ENCODE peak calls at places on chromosomes 11 and 22, in seven cellular contexts. S is uterus, G is HFF-Myc, M is upper lobe of left lung, J is left ventricle myocardium inferior, E is lung, T is endothelial cell. R is an unnamed sample.
A peak's percentile ranks its signal among the peaks of the same experiment; 100 is the strongest.

GRCh38 chr11:76224461-76225121 is 18.3 kb upstream of the WNT11 start:
- DNase-seq in T (no peak), E (no peak), J (no peak), S (no peak), G (no peak), M (no peak), R (no peak)

GRCh38 chr11:67581469-67581868 is 2.1 kb upstream of the GSTP1 start:
- DNase-seq in T (no peak), S (no peak), G (no peak), M (peak; percentile 75), J (no peak), E (peak; percentile 81), R (no peak)

GRCh38 chr11:74532496-74533246 is 39.1 kb upstream of the LIPT2 start:
- DNase-seq in S (no peak), T (no peak), G (no peak), J (no peak), E (no peak), M (no peak), R (no peak)

GRCh38 chr11:86735462-86736302 is 63.3 kb upstream of the ME3 start:
- DNase-seq in M (no peak), E (no peak), G (no peak), T (no peak), J (no peak), S (no peak), R (no peak)

GRCh38 chr22:42080287-42080686 is 787 bp downstream of the SMDT1 start:
- DNase-seq in J (no peak), M (peak; percentile 57), S (no peak), T (no peak), G (no peak), E (no peak), R (no peak)

GRCh38 chr11:57514538-57515331 is 767 bp downstream of the SLC43A1 start:
- DNase-seq in S (peak; percentile 60), T (peak; percentile 21), M (peak; percentile 69), G (no peak), J (peak; percentile 69), E (peak; percentile 62), R (peak; percentile 43)

GRCh38 chr11:66971483-66971882 is 3.6 kb upstream of the C11orf86 start:
- DNase-seq in J (no peak), G (no peak), M (no peak), E (no peak), T (no peak), S (no peak), R (no peak)

GRCh38 chr11:75631086-75631694 is 37.6 kb downstream of the MAP6 start:
- DNase-seq in M (no peak), G (no peak), J (no peak), E (no peak), T (no peak), S (no peak), R (no peak)

GRCh38 chr11:68471360-68472340 is 11.1 kb downstream of the PPP6R3 start:
- DNase-seq in T (no peak), S (no peak), G (no peak), E (no peak), M (no peak), J (no peak), R (no peak)

GRCh38 chr11:17803751-17804334 is 69.3 kb downstream of the KCNC1 start:
- DNase-seq in G (no peak), S (no peak), J (no peak), T (no peak), M (no peak), E (no peak), R (no peak)

DNA sequence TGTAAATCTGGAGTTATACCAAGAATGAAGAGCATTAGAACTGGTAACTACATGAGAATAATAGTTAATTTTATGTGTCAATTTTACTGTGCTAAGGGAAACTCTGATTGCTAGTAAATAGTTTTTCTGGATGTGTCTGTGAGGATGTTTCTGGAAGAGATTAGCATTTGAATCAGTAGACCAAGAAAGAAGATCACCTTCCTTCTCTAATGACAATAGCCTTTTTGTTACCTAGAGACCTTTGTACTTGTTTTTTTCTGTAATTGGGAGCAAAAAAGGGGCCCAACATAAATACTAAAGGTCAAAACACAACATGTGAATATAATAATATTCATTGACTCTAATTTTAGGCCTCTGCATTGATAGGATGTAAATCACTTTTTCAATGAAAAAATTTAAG is 100.6 kb downstream of the DLG2 start:
- DNase-seq in E (no peak), G (no peak), T (no peak), M (no peak), J (no peak), S (no peak), R (no peak)
- TF ChIP-seq CTCF in E (no peak), G (no peak), T (no peak), M (no peak), J (no peak), S (no peak), R (no peak)

DNA sequence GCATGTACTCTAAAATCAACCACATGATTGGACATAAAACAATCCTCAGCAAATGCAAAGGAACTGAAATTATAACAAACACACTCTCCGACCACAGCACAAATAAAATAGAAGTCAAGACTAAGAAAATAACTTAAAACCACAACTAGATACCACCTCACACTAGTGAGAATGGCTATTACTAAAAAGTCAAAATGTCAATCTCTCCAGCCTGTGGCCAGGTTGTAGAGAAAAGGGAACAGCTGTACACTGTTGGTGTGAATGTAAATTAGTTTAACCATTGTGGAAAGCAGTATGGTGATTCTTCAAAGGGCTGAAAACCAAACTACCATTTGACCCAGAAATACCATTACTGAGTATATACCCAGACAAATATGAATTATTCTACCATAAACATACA is 1025.7 kb upstream of the TENM4 start:
- DNase-seq in E (no peak), T (no peak), S (no peak), J (no peak), M (no peak), G (no peak), R (no peak)
- TF ChIP-seq CTCF in E (no peak), T (no peak), S (no peak), J (no peak), M (no peak), G (no peak), R (no peak)

DNA sequence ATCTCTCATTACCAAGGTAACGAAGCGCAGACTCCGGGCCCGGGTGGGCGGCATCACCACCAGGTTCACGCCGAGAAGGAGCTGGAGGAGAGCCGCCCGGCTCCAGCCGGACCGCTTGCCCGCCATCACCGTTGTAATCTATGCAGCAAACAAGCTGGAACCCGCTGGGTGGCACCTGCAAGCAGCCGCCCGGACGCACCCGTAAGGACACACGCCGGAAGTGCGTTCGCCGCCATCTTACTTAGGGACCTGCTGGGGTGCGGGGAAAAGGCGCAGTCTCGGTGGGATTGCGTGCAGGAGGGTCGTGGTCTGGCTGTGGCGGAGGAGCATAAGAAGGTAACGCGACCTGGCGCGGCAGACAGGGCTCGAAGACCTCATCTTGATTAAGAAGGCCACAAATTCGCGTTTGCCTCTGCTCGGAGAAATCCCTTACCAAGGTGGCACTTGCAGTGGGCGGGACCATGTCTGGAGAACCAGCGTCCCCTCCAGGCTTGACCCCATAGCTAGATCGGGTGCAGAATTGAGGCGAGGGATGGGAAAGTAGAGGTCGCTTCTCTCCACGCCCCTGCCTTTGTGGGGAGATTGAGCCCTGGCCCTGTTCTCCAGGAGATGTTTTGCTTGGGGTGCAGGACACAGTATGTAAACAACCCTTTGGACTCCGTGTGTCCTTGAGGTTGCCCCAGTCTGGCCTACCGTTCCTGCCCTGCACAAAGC is at the start of gene ACP2:
- DNase-seq in G (peak; percentile 62), S (peak; percentile 84), M (peak; percentile 96), E (peak; percentile 89), J (peak; percentile 87), T (peak; percentile 75), R (peak; percentile 84)
- TF ChIP-seq CTCF in G (peak; percentile 13), S (peak; percentile 17), M (peak; percentile 37), E (no peak), J (peak; percentile 36), T (no peak), R (no peak)

GRCh38 chr11:35418847-35419712 is at the start of gene SLC1A2:
- DNase-seq in S (peak; percentile 27), M (no peak), J (no peak), T (peak; percentile 33), E (no peak), G (no peak), R (no peak)
- TF ChIP-seq CTCF in S (no peak), M (no peak), J (no peak), T (no peak), E (no peak), G (no peak), R (no peak)

DNA sequence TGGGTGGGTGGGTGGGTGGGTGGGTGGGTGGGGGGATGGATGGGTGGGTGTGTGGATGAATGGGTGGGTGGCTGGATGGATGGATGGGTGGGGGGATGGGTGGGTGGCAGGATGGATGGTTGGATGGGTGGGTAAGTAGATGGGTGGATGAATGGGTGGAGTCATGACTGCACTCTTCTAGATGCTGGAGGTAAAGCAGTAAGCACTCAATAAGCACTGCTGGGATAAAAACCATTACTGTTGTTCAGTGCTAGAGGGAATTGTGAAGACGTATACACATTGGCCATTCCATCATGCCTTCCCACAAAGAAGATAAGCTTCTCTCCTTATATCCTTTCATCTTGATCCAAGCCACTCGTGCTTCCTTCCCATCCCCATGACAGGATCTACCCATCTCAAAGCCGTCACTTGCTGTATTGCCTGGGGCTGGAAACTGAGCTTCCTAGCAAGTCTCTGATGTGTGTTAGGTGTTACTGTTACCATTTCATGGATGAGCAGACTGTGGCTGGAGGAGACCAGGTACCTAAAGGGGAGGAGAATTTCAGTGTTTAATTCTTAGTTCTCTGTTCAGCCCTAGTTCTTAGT is 74.8 kb downstream of the MICAL2 start:
- DNase-seq in T (no peak), G (no peak), M (no peak), S (no peak), E (no peak), J (no peak), R (no peak)
- TF ChIP-seq CTCF in T (no peak), G (no peak), M (no peak), S (no peak), E (no peak), J (no peak), R (no peak)

DNA sequence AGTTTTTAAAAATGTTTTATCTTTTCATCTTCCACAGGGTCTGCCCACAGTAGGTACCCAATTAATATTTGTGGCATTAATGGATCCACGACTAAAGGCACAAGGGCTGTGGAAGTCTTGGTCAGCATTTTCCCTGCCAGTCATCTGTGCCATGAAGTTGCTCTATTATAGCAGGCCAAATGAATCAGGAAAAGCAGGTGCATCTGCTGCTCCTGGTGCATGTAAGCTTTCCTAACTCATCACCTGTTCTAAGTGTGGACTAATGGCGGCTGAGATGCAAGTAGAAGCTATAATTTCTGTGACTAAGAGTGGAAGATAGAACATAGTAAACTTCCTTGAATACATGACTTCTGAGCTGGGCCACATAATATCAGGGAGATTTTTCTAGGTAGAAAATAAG is 182.5 kb upstream of the TENM4 start:
- DNase-seq in J (no peak), G (no peak), S (no peak), M (no peak), E (no peak), T (no peak), R (no peak)
- TF ChIP-seq CTCF in J (no peak), G (no peak), S (no peak), M (no peak), E (no peak), T (no peak), R (no peak)

DNA sequence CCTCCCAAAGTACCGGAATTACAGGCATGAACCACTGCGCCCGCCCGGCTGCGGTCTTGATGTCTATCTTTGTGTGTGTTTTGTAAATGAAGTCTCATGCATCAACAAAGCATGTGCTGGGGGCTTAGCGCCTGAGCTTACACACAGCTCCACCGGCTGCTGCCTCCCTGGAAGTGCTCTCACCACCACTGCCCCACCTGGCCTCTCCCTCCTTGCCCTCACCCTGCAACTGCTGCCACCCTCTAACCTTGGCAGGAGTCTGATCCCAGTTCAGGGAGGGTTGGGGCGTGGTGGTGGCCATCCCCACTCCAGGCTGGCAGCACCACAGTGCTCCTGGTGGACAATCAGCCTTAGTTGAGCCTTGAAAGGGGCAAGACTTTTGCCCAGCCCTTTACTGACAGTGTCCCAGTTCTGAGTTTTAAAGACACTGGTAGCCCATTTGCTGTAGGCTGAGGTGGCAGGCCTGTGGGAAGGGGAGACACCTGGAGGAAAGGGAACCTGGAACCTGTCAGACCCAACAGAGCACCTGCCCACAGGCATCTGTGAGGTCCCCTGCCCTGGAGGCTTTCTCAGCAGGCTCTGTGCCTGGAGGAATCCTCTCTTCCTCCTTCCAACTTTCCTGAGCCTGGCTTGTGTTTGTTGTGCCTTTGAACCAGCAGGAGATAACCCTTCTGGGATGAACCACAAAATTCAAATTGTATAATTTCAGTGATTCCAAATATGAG is 42.4 kb upstream of the WEE1 start:
- DNase-seq in E (no peak), S (no peak), G (no peak), J (no peak), M (peak; percentile 36), T (no peak), R (no peak)
- TF ChIP-seq CTCF in E (no peak), S (no peak), G (no peak), J (no peak), M (peak; percentile 10), T (no peak), R (no peak)

R was measured in tibial nerve.